ENCODE peak calls at places on chromosomes 7 and 10, in eight cellular contexts. V is PC-3; S is body of pancreas; I is NT2/D1; P is CD8-positive, alpha-beta T cell; N is left lung; Z is ovary; F is psoas muscle. Q is an unnamed sample. For H3K9me3, the result is how much of the 10 kb centered on the place peaks cover.

GRCh38 chr10:58932821-58933314 is 243.6 kb upstream of the PHYHIPL start:
- DNase-seq in F (no peak), I (no peak), N (no peak), V (peak), S (no peak), P (no peak), Z (no peak), Q (no peak)

GRCh38 chr7:155297517-155298287 is at the start of gene INSIG1:
- DNase-seq in V (peak), P (peak), F (peak), I (peak), Z (peak), N (peak), S (peak), Q (peak)

GRCh38 chr10:77287647-77288120 is 349.9 kb downstream of the KCNMA1 start:
- DNase-seq in F (no peak), N (no peak), I (no peak), P (no peak), V (peak), Z (no peak), S (peak), Q (no peak)

GRCh38 chr10:125172694-125173093 is 12.3 kb upstream of the CTBP2 start:
- DNase-seq in N (no peak), I (no peak), Z (no peak), V (no peak), F (no peak), P (no peak), S (no peak), Q (peak)

GRCh38 chr7:137421389-137421788 is 77.9 kb upstream of the PTN start:
- DNase-seq in I (no peak), P (no peak), Z (no peak), S (no peak), F (no peak), V (no peak), N (no peak), Q (no peak)

GRCh38 chr10:111116211-111116610 is 39.4 kb downstream of the ADRA2A start:
- DNase-seq in Z (no peak), N (no peak), I (no peak), V (no peak), F (no peak), P (no peak), S (no peak), Q (no peak)

GRCh38 chr10:55500931-55501559 is 700.0 kb upstream of the PCDH15 start:
- DNase-seq in N (no peak), F (no peak), V (peak), S (peak), Z (no peak), I (peak), P (no peak), Q (no peak)

GRCh38 chr10:11612004-11613001 is 853 bp upstream of the USP6NL start:
- DNase-seq in F (no peak), V (no peak), Z (peak), I (no peak), S (peak), N (no peak), P (no peak), Q (no peak)

GRCh38 chr7:36942062-36942461 is 217.8 kb upstream of the AOAH start:
- DNase-seq in N (no peak), P (no peak), S (no peak), V (no peak), F (no peak), I (no peak), Z (no peak), Q (no peak)
- H3K9me3 ChIP-seq in N (half or more), P (half or more), S (under half), V (under half), F (under half), I (half or more), Z (under half), Q (under half)

DNA sequence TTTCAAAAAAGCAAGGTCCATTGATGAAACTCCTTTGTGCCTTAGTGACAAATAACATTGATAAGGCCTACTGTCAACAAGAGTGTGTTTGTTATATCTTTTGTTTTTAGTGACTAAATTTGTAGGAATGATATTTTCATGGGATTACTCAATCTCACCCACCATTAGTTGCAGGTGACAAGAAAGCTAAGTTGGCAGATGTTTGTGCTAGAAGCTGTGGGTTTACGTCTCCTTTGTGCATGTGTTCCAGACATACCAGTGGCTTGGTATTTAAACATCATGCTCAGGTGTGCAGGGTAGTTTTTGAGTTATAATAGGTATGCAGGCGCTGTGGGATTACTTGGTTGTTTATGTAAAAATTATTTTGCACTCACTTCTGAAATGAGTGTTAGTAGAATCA is 178.6 kb downstream of the ANKRD30A start:
- DNase-seq in F (no peak), N (no peak), S (no peak), P (no peak), Z (no peak), I (no peak), V (no peak), Q (no peak)
- H3K9me3 ChIP-seq in F (under half), N (under half), S (under half), P (under half), Z (under half), I (under half), V (under half), Q (under half)

DNA sequence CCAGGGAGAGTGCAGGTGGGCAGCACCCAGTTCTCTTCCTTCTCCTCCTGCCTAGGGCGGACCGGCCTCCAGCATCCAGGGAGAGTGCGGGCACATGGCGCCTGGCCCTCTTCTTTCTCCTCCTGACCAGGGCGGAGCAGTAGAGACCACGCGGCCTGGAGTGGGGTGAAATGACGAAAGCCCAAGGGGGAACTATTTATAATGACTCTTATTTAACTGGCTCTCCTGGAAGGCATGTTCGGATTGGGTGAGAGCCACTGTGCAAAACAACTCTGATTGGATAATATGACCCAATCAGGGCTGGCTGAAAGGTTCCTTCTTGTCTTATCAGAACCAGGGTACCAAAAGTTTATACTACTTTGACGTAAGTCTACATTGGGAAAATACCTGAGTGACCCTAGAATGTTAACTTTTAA is 63.1 kb downstream of the ZNF37A start:
- DNase-seq in F (no peak), I (no peak), N (no peak), S (no peak), Z (no peak), P (no peak), V (no peak), Q (no peak)
- H3K9me3 ChIP-seq in F (under half), I (under half), N (half or more), S (under half), Z (under half), P (under half), V (under half), Q (under half)

GRCh38 chr7:4261038-4261960 is 420.8 kb upstream of the FOXK1 start:
- DNase-seq in Z (no peak), S (no peak), F (no peak), V (no peak), I (no peak), P (no peak), N (no peak), Q (no peak)

GRCh38 chr7:4255336-4255735 is 426.8 kb upstream of the FOXK1 start:
- DNase-seq in Z (no peak), F (no peak), P (no peak), S (no peak), I (no peak), V (no peak), N (no peak), Q (no peak)

DNA sequence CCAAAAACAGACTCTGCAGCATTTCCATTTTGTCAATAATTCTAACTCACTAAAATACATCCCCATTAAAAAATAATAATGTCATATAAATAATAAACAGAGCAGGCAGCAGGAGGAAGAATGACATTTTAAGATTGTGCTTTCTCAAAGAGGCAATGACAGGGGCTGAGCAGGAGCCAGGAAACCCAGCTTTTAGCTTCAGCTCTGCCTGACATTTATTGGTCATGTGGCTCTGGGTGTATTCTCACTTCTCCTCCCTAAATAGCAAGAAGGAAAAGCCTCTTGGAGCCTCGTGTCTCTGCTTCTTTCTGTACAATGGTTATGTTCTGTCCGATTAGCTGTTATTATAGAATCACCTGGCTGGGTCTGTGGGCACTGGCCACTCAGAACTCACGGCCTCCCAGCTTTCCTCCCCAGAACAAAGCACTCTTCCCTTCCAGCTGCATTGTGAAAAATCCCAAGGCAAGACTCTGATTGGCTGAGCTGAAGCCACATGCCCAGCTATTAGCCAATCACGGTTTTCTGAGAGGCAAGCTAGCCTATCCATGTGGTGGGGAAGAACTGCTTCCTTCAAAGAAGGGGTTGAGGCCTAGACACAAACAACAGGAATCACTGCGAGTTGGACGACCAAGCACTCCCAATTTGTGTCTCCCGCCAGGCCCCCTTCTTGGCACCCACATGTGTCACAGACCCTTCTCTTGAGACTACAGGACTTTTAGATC is 424.5 kb upstream of the FOXK1 start:
- DNase-seq in N (no peak), P (no peak), S (no peak), F (no peak), V (no peak), I (no peak), Z (no peak), Q (no peak)
- H3K9me3 ChIP-seq in N (under half), P (under half), S (under half), F (under half), V (under half), I (under half), Z (under half), Q (under half)

DNA sequence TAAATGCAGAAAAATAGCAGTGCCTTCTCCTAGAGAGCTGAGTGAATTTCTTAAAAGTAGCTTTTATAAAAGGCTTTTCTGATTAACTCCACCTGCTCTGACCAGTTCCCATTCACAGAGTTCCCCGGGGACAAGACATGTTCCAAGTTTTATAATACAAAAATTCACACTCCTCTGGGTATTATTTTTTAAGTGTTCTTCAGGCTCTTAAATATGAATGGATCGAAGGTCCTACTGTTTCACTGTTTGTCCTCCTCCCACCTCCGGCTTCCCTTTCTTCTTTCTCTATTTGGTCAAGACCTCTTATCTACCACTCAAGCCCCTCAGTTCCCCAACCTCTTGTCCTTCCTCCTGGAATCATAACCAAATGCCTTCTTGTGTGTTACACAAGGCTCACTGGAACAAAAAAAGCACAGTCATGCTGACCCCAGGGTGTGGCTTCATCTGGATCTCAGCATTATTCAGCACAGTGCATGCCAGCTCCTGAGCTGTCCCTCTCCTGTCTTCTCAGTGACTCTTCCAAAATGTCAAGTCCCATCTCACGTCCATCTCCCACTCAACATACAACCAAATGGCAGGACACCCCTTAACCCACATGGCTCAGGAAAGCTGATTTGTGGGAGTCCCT is 222.4 kb downstream of the SORCS1 start:
- DNase-seq in N (no peak), I (no peak), V (no peak), Z (peak), P (no peak), S (no peak), F (no peak), Q (no peak)
- H3K9me3 ChIP-seq in N (under half), I (under half), V (under half), Z (under half), P (under half), S (under half), F (under half), Q (under half)

GRCh38 chr10:42950606-42951485 is 126.0 kb upstream of the RET start:
- DNase-seq in V (no peak), I (no peak), N (peak), F (no peak), S (no peak), Z (no peak), P (peak), Q (peak)
- H3K9me3 ChIP-seq in V (under half), I (under half), N (under half), F (under half), S (under half), Z (under half), P (under half), Q (under half)

Q was measured in Peyer's patch.